ENCODE peak calls at places on chromosomes 7 and 10, in six cellular contexts. One of them, this sample, is unnamed.

GRCh38 chr10:45008524-45009161 is 7.9 kb downstream of the ZNF22 start:
- DNase-seq in ascending aorta: no peak
- DNase-seq in psoas muscle: no peak
- DNase-seq in aorta: no peak
- DNase-seq in H7: peak
- DNase-seq in naive thymus-derived CD8-positive, alpha-beta T cell: no peak
- DNase-seq in this sample: peak

GRCh38 chr10:94066411-94066810 is 72.7 kb downstream of the PLCE1 start:
- DNase-seq in H7: peak
- DNase-seq in naive thymus-derived CD8-positive, alpha-beta T cell: no peak
- DNase-seq in psoas muscle: no peak
- DNase-seq in ascending aorta: no peak
- DNase-seq in aorta: no peak
- DNase-seq in this sample: no peak

GRCh38 chr7:105648561-105649401 is 67.5 kb upstream of the EFCAB10 start:
- DNase-seq in aorta: no peak
- DNase-seq in naive thymus-derived CD8-positive, alpha-beta T cell: no peak
- DNase-seq in H7: no peak
- DNase-seq in psoas muscle: no peak
- DNase-seq in ascending aorta: no peak
- DNase-seq in this sample: no peak

GRCh38 chr7:30923009-30923773 is 11.5 kb downstream of the AQP1 start:
- DNase-seq in H7: peak
- DNase-seq in naive thymus-derived CD8-positive, alpha-beta T cell: no peak
- DNase-seq in aorta: no peak
- DNase-seq in ascending aorta: peak
- DNase-seq in psoas muscle: no peak
- DNase-seq in this sample: no peak

GRCh38 chr10:43137971-43138756 is at the start of gene CSGALNACT2:
- DNase-seq in ascending aorta: peak
- DNase-seq in psoas muscle: peak
- DNase-seq in H7: peak
- DNase-seq in aorta: peak
- DNase-seq in naive thymus-derived CD8-positive, alpha-beta T cell: peak
- DNase-seq in this sample: peak

GRCh38 chr7:36852931-36853330 is 128.6 kb upstream of the AOAH start:
- DNase-seq in psoas muscle: no peak
- DNase-seq in aorta: no peak
- DNase-seq in ascending aorta: no peak
- DNase-seq in naive thymus-derived CD8-positive, alpha-beta T cell: no peak
- DNase-seq in H7: no peak
- DNase-seq in this sample: no peak

GRCh38 chr7:48610705-48611104 is 313.6 kb upstream of the CDC14C start:
- DNase-seq in ascending aorta: no peak
- DNase-seq in psoas muscle: no peak
- DNase-seq in naive thymus-derived CD8-positive, alpha-beta T cell: no peak
- DNase-seq in H7: no peak
- DNase-seq in aorta: no peak
- DNase-seq in this sample: no peak

GRCh38 chr7:69753981-69754380 is 155.7 kb downstream of the AUTS2 start:
- DNase-seq in ascending aorta: no peak
- DNase-seq in aorta: no peak
- DNase-seq in naive thymus-derived CD8-positive, alpha-beta T cell: no peak
- DNase-seq in H7: no peak
- DNase-seq in psoas muscle: no peak
- DNase-seq in this sample: no peak

GRCh38 chr7:21357146-21358097 is 70.5 kb upstream of the SP4 start:
- DNase-seq in naive thymus-derived CD8-positive, alpha-beta T cell: no peak
- DNase-seq in psoas muscle: no peak
- DNase-seq in aorta: no peak
- DNase-seq in H7: no peak
- DNase-seq in ascending aorta: no peak
- DNase-seq in this sample: no peak

GRCh38 chr7:155844019-155844453 is 31.8 kb upstream of the SHH start:
- DNase-seq in naive thymus-derived CD8-positive, alpha-beta T cell: no peak
- DNase-seq in H7: peak
- DNase-seq in psoas muscle: no peak
- DNase-seq in ascending aorta: peak
- DNase-seq in aorta: no peak
- DNase-seq in this sample: no peak

GRCh38 chr10:4557469-4557868 is 268.5 kb upstream of the AKR1E2 start:
- DNase-seq in psoas muscle: no peak
- DNase-seq in naive thymus-derived CD8-positive, alpha-beta T cell: no peak
- DNase-seq in ascending aorta: no peak
- DNase-seq in aorta: peak
- DNase-seq in H7: no peak
- DNase-seq in this sample: no peak

This sample was measured in memory B cell.